ENCODE peak calls at places on chromosomes 5 and 9, in four cellular contexts. O is HepG2, Z is A549, M is K562. N is an unnamed sample.

GRCh38 chr5:105506692-105507277 is 1944.2 kb upstream of the NUDT12 start:
- DNase-seq in O (peak; percentile 12), Z (no peak), M (peak; percentile 24), N (peak; percentile 38)

GRCh38 chr5:15236911-15237508 is 263.0 kb upstream of the FBXL7 start:
- DNase-seq in O (no peak), Z (no peak), M (no peak), N (no peak)

GRCh38 chr9:132507670-132508469 is 74.5 kb upstream of the BARHL1 start:
- DNase-seq in O (peak; percentile 35), Z (peak; percentile 95), M (peak; percentile 79), N (peak; percentile 84)

GRCh38 chr9:15299374-15299939 is 7.6 kb downstream of the TTC39B start:
- DNase-seq in O (no peak), Z (no peak), M (no peak), N (no peak)

GRCh38 chr5:140023611-140024191 is 19.4 kb downstream of the NRG2 start:
- DNase-seq in O (no peak), Z (no peak), M (no peak), N (no peak)

GRCh38 chr9:113499876-113500497 is 36.5 kb downstream of the RGS3 start:
- DNase-seq in O (no peak), Z (no peak), M (no peak), N (no peak)

GRCh38 chr9:79221084-79221483 is 350.7 kb upstream of the TLE4 start:
- DNase-seq in O (no peak), Z (peak; percentile 7), M (no peak), N (no peak)

GRCh38 chr5:105133087-105133486 is 1570.5 kb upstream of the NUDT12 start:
- DNase-seq in O (no peak), Z (no peak), M (no peak), N (no peak)

GRCh38 chr5:1437876-1438559 is 7.2 kb downstream of the SLC6A3 start:
- DNase-seq in O (no peak), Z (no peak), M (no peak), N (no peak)

GRCh38 chr9:131043646-131044045 is 34.7 kb downstream of the LAMC3 start:
- DNase-seq in O (no peak), Z (no peak), M (no peak), N (no peak)

GRCh38 chr5:74318985-74319563 is 321.5 kb downstream of the ENC1 start:
- DNase-seq in O (no peak), Z (no peak), M (no peak), N (no peak)

GRCh38 chr9:3397726-3398125 is 128.1 kb downstream of the RFX3 start:
- DNase-seq in O (no peak), Z (no peak), M (no peak), N (no peak)

GRCh38 chr9:136686794-136687711 is at the start of gene AGPAT2:
- DNase-seq in O (no peak), Z (peak; percentile 74), M (peak; percentile 89), N (peak; percentile 61)

GRCh38 chr9:126933334-126933980 is 18.9 kb downstream of the RALGPS1 start:
- DNase-seq in O (no peak), Z (no peak), M (no peak), N (no peak)

GRCh38 chr9:15400281-15400941 is 22.3 kb upstream of the SNAPC3 start:
- DNase-seq in O (no peak), Z (no peak), M (no peak), N (no peak)

GRCh38 chr5:14739538-14739937 is 75.0 kb downstream of the OTULIN start:
- DNase-seq in O (no peak), Z (no peak), M (no peak), N (no peak)

GRCh38 chr9:71647094-71647591 is 121.2 kb downstream of the CEMIP2 start:
- DNase-seq in O (no peak), Z (no peak), M (peak; percentile 78), N (no peak)

GRCh38 chr9:77449177-77450092 is 198.7 kb downstream of the GNA14 start:
- DNase-seq in O (no peak), Z (no peak), M (no peak), N (no peak)

GRCh38 chr9:88905506-88905905 is 85.8 kb upstream of the S1PR3 start:
- DNase-seq in O (no peak), Z (no peak), M (no peak), N (no peak)

GRCh38 chr9:137082222-137082924 is 4.4 kb upstream of the MAN1B1 start:
- DNase-seq in O (no peak), Z (no peak), M (no peak), N (no peak)

DNA sequence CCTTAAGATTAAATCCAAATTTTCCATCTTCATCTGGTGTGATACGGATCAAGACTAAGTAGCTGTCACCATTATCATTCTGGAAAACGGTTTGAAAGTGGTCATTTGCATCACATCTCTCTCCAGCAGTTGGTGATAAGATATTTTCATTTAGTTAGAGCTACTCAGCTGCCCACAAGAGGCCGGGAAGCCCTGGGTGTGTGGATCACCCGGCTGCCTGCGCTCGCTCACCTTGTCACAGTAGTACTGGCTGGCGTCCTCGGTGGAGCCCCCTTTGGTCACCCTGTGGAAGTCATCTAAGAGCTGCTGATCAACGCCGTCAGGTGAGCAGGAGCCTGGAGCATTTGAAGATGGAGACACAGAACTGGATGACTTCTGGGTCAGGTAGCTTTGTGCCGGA is 88.1 kb downstream of the PTPN3 start:
- DNase-seq in O (no peak), Z (no peak), M (peak; percentile 20), N (peak; percentile 88)
- TF ChIP-seq CTCF in O (no peak), Z (no peak), M (peak; percentile 32), N (peak; percentile 34)

GRCh38 chr5:141814064-141814982 is 63.9 kb downstream of the PCDH1 start:
- DNase-seq in O (peak; percentile 34), Z (peak; percentile 79), M (peak; percentile 76), N (peak; percentile 90)
- TF ChIP-seq HMGXB4 in O (no peak), Z (no peak), M (no peak), N (no peak)

DNA sequence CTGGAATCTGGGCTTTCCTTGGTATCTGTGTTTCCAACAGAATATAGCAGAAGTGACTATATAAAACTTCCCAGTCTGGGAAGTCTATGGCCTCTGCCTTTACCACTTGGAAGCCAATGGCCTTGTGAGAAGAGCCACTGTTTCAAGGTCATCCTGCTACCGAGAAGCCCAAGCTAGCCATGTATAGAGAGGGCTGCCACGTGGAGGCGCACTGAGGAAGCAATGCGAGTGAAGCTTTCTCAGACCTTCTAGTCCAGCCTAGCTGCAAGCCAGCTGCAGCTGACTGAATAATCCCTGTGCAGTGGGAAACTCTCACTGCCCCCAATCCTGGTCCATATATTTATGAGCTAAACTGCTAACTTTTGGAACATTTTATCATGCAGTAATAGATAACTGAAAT is 661.8 kb upstream of the RIOK2 start:
- DNase-seq in O (no peak), Z (no peak), M (no peak), N (peak; percentile 57)
- TF ChIP-seq CTCF in O (peak; percentile 39), Z (no peak), M (no peak), N (no peak)

GRCh38 chr5:55994502-55994997 is at the start of gene IL6ST:
- DNase-seq in O (peak; percentile 46), Z (peak; percentile 60), M (peak; percentile 57), N (no peak)
- TF ChIP-seq HMGXB4 in O (no peak), Z (no peak), M (no peak), N (peak; percentile 93)